ENCODE peak calls at places on chromosomes 12 and 14, in seven cellular contexts. X is occipital lobe; J is amniotic stem cell; F is posterior vena cava; R is activated gamma-delta T cell treated with Interleukin-2 at 50 U/mL for 16 hours; H is CD4-positive, alpha-beta T cell; K is T1000. T is an unnamed sample.

GRCh38 chr12:108820700-108821406 is 36.5 kb downstream of the SSH1 start:
- DNase-seq in X (no peak), K (no peak), H (no peak), R (no peak), F (peak), J (no peak), T (no peak)

GRCh38 chr12:6430124-6430989 is 14.4 kb upstream of the CD27 start:
- DNase-seq in R (no peak), X (peak), H (no peak), J (peak), F (peak), K (peak), T (peak)

GRCh38 chr14:89958966-89959365 is 3.2 kb downstream of the TDP1 start:
- DNase-seq in H (no peak), F (no peak), R (no peak), J (no peak), X (no peak), K (no peak), T (no peak)

GRCh38 chr12:96193725-96194571 is at the start of gene ELK3:
- DNase-seq in R (peak), X (no peak), J (peak), H (peak), F (peak), K (no peak), T (no peak)

GRCh38 chr12:79624378-79624777 is 66.4 kb downstream of the PAWR start:
- DNase-seq in H (no peak), J (no peak), K (no peak), R (no peak), X (no peak), F (no peak), T (no peak)

GRCh38 chr12:19453961-19454360 is 14.7 kb downstream of the AEBP2 start:
- DNase-seq in F (no peak), X (no peak), K (no peak), R (no peak), J (no peak), H (no peak), T (no peak)

GRCh38 chr12:50597200-50598195 is 92.7 kb downstream of the DIP2B start:
- DNase-seq in H (peak), F (no peak), R (peak), K (no peak), J (peak), X (no peak), T (no peak)

GRCh38 chr12:11689591-11690158 is 40.2 kb downstream of the ETV6 start:
- DNase-seq in R (no peak), F (no peak), K (no peak), X (no peak), H (no peak), J (no peak), T (no peak)

GRCh38 chr14:102196436-102197230 is 56.9 kb downstream of the WDR20 start:
- DNase-seq in H (no peak), R (no peak), F (no peak), J (no peak), X (peak), K (no peak), T (no peak)

GRCh38 chr12:96670334-96670899 is 181.0 kb downstream of the CFAP54 start:
- DNase-seq in R (no peak), H (no peak), X (no peak), F (no peak), K (no peak), J (no peak), T (no peak)

GRCh38 chr12:18391136-18391535 is 129.8 kb downstream of the PIK3C2G start:
- DNase-seq in R (no peak), K (no peak), F (no peak), J (no peak), H (no peak), X (no peak), T (no peak)

GRCh38 chr14:23366163-23366921 is 1.4 kb upstream of the EFS start:
- DNase-seq in R (no peak), K (peak), F (peak), H (no peak), X (peak), J (peak), T (no peak)

GRCh38 chr12:102408487-102409297 is 71.7 kb downstream of the IGF1 start:
- DNase-seq in H (no peak), K (no peak), F (no peak), X (no peak), J (no peak), R (no peak), T (no peak)

T was measured in AG09309.